ENCODE peak calls at places on chromosomes 6 and 20, in four cellular contexts. C is H54, F is uterus, J is gastrocnemius medialis. E is an unnamed sample.

GRCh38 chr6:11622156-11622555 is 84.6 kb downstream of the TMEM170B start:
- DNase-seq in C (no peak), F (no peak), J (no peak), E (no peak)

GRCh38 chr6:68975064-68975463 is 340.0 kb downstream of the ADGRB3 start:
- DNase-seq in C (no peak), F (no peak), J (no peak), E (no peak)

GRCh38 chr6:30463651-30464618 is 25.4 kb upstream of the HLA-E start:
- DNase-seq in C (no peak), F (no peak), J (no peak), E (no peak)

GRCh38 chr20:47453167-47453782 is 48.4 kb upstream of the NCOA3 start:
- DNase-seq in C (peak), F (no peak), J (no peak), E (no peak)

GRCh38 chr6:110653381-110653780 is 161.9 kb downstream of the CDK19 start:
- DNase-seq in C (no peak), F (no peak), J (no peak), E (no peak)

GRCh38 chr6:13284646-13285045 is 43.7 kb downstream of the TBC1D7 start:
- DNase-seq in C (no peak), F (no peak), J (no peak), E (no peak)

GRCh38 chr6:83098589-83098988 is 31.1 kb downstream of the DOP1A start:
- DNase-seq in C (no peak), F (no peak), J (no peak), E (no peak)

GRCh38 chr6:98946266-98946817 is 1.4 kb downstream of the FBXL4 start:
- DNase-seq in C (no peak), F (no peak), J (no peak), E (no peak)

GRCh38 chr6:11851405-11851804 is 72.8 kb upstream of the ADTRP start:
- DNase-seq in C (peak), F (no peak), J (peak), E (no peak)

GRCh38 chr6:28980797-28981390 is 24.2 kb downstream of the ZNF311 start:
- DNase-seq in C (peak), F (peak), J (no peak), E (no peak)

GRCh38 chr20:19976595-19977372 is 40.4 kb upstream of the NAA20 start:
- DNase-seq in C (peak), F (peak), J (peak), E (peak)

GRCh38 chr6:70706491-70707123 is 38.9 kb downstream of the SMAP1 start:
- DNase-seq in C (no peak), F (no peak), J (no peak), E (no peak)

GRCh38 chr6:131216277-131216676 is 81.0 kb downstream of the AKAP7 start:
- DNase-seq in C (no peak), F (no peak), J (no peak), E (no peak)

GRCh38 chr6:43508481-43509141 is 1.5 kb downstream of the LRRC73 start:
- DNase-seq in C (no peak), F (no peak), J (no peak), E (no peak)

GRCh38 chr20:32628960-32629530 is 43.9 kb upstream of the NOL4L start:
- DNase-seq in C (no peak), F (no peak), J (no peak), E (no peak)

DNA sequence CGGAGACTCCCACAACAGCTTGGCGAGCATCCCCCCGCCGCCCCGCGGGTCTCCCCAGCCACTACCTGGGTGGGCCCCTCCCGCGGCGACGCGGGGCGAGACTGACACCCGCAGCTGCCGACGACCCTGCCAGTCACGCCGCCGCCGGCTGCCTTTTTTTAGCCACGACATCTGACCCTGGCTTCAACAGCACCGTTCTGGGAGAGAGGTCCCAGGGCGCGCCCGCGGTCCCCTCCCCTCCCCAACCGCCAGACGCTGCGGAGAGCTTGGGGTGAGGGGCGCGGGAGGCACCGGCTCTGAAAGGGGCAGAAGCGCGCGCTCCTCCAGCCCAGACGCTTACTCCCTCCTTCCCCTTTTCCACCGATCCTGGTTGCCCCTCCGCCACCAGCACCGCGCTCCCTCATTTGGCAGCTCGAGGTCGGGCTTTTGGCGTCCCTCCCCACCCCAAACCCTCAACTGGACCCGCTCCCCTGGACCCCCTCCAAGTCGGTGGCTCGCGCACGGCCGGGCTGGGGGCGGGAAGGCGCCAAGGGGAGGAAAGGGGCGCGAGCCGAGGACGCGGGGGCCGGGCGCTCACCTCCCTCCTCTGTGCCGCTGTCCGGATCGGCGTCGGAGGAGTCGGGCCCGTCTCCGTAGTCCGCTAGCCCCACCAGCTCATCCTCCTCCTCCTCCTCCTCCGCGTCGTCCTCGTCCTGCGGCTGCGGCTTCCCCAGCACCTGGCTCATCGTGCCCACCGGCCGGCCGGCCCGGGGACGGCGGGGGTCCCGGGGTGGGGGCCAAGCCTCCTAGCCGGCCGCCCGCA is 603 bp downstream of the RRAGD start:
- DNase-seq in C (no peak), F (peak), J (peak), E (peak)
- TF ChIP-seq POLR2A in C (no peak), F (no peak), J (peak), E (no peak)

DNA sequence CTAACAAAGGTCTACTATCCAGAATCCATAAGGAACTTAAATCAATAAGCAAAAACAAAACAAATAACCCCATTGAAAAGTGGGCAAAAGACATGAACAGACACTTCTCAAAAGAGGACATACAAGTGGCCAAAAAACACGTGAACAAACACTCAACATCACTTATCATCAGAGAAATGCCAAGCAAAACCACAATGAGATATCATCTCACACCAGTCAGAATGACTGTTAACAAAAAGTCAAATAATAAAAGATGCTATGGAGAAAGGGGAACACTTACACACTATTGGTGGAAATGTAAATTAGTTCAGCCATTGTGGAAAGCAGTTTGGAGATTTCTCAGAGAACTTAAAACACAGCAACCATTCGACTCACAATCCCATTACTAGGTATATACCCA is 19.4 kb upstream of the VNN1 start:
- DNase-seq in C (no peak), F (no peak), J (no peak), E (no peak)
- TF ChIP-seq POLR2A in C (no peak), F (no peak), J (no peak), E (no peak)

GRCh38 chr20:45972500-45973183 is 639 bp upstream of the ZNF335 start:
- DNase-seq in C (no peak), F (no peak), J (no peak), E (no peak)
- TF ChIP-seq POLR2A in C (peak), F (no peak), J (no peak), E (no peak)

DNA sequence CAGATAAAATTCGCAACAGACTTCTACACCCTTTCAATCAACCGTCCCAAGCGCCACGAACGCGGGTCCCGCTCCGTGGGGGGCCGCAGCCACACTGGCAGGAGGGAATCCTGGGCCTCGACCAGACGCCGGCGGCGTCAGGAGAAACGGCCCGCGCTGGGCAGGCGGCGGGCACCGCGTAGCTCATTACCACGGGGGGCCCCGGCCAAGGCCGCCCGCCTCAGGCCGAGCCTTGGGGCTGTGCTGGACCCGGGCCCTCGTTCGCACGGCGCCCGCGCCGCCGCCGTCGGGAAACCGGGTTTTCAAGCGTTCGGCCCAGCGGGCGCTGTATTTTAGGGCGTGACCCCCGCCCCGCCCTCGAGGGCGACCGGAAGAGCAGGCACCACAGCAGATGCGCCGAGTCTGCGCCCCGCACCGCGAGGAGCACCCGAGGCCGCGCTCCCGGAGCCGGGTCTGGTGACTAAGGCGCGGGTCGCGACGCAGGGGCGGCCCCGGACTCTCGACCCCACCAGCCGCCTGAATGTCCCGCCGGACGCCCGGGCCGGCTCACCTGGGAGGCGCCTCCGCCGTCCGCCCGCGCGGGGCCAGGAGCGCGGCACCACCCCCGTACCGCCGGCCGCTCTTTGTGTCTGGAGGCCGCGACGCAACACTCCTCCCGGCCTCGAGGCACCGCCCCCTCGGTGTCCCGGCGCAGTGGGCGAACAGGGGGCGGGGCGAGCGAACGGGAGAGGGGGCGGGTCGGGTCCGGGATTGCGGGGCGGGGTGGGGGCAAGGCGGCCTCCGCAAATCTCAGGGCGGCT is at the start of gene NINL:
- DNase-seq in C (peak), F (peak), J (no peak), E (no peak)
- TF ChIP-seq POLR2A in C (peak), F (peak), J (peak), E (no peak)

GRCh38 chr6:107956586-107957164 is 1.3 kb downstream of the SEC63 start:
- DNase-seq in C (no peak), F (no peak), J (no peak), E (no peak)

GRCh38 chr6:107962723-107963122 is 4.7 kb upstream of the SEC63 start:
- DNase-seq in C (no peak), F (no peak), J (no peak), E (no peak)

GRCh38 chr6:107957165-107957908 is 671 bp downstream of the SEC63 start:
- DNase-seq in C (no peak), F (peak), J (peak), E (peak)

GRCh38 chr6:107957909-107958688 is at the start of gene SEC63:
- DNase-seq in C (peak), F (peak), J (peak), E (peak)
- TF ChIP-seq POLR2A in C (peak), F (peak), J (peak), E (no peak)

DNA sequence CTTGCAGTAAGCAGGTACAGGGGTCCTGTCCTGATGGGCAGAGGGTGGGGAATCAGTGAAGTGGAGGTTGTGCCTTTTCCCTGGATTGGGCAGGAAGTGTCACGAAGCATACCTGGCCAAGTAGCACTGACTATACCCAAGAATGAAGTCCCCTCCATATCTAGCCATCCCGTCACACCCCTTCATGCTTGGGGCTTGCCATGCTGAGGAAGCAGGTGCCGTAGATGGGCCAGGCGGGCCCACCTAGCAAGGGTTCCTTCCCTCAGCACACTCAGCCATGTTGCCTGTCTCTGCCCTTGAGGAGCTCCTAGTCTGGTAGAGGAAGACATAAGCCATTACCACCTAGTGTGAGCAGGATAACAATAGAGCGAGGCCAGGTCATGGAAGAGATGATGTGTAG is 33.5 kb downstream of the EIF2S2 start:
- DNase-seq in C (no peak), F (no peak), J (no peak), E (no peak)
- TF ChIP-seq POLR2A in C (no peak), F (no peak), J (no peak), E (no peak)